ENCODE peak calls at places on chromosome 21, in seven cellular contexts. One of them, this sample, is unnamed.

GRCh38 chr21:37414292-37415253 is 48.0 kb downstream of the DYRK1A start:
- DNase-seq in heart right ventricle: no peak
- DNase-seq in fibroblast of lung: no peak
- DNase-seq in colonic mucosa: no peak
- DNase-seq in fibroblast of the aortic adventitia: no peak
- DNase-seq in thoracic aorta: no peak
- DNase-seq in AG09309: no peak
- DNase-seq in this sample: no peak

GRCh38 chr21:37767984-37768383 is 148.3 kb downstream of the KCNJ6 start:
- DNase-seq in colonic mucosa: no peak
- DNase-seq in fibroblast of lung: peak; percentile 28
- DNase-seq in thoracic aorta: no peak
- DNase-seq in AG09309: no peak
- DNase-seq in fibroblast of the aortic adventitia: peak; percentile 11
- DNase-seq in heart right ventricle: no peak
- DNase-seq in this sample: no peak

GRCh38 chr21:34865922-34866271 is 183.2 kb downstream of the RUNX1 start:
- DNase-seq in colonic mucosa: no peak
- DNase-seq in AG09309: no peak
- DNase-seq in fibroblast of the aortic adventitia: no peak
- DNase-seq in fibroblast of lung: no peak
- DNase-seq in heart right ventricle: no peak
- DNase-seq in thoracic aorta: no peak
- DNase-seq in this sample: no peak

GRCh38 chr21:36918291-36918690 is 48.2 kb downstream of the HLCS start:
- DNase-seq in fibroblast of lung: peak; percentile 54
- DNase-seq in colonic mucosa: no peak
- DNase-seq in AG09309: no peak
- DNase-seq in heart right ventricle: no peak
- DNase-seq in thoracic aorta: no peak
- DNase-seq in fibroblast of the aortic adventitia: no peak
- DNase-seq in this sample: no peak

GRCh38 chr21:34743831-34744230 is 75.0 kb downstream of the CLIC6 start:
- DNase-seq in thoracic aorta: no peak
- DNase-seq in fibroblast of lung: peak; percentile 84
- DNase-seq in AG09309: peak; percentile 88
- DNase-seq in colonic mucosa: peak; percentile 49
- DNase-seq in heart right ventricle: no peak
- DNase-seq in fibroblast of the aortic adventitia: peak; percentile 93
- DNase-seq in this sample: peak; percentile 84

GRCh38 chr21:28781602-28782274 is 210.9 kb downstream of the LTN1 start:
- DNase-seq in AG09309: no peak
- DNase-seq in fibroblast of lung: peak; percentile 66
- DNase-seq in colonic mucosa: no peak
- DNase-seq in heart right ventricle: no peak
- DNase-seq in fibroblast of the aortic adventitia: peak; percentile 61
- DNase-seq in thoracic aorta: no peak
- DNase-seq in this sample: peak; percentile 57

GRCh38 chr21:40215941-40216340 is 348.7 kb downstream of the PCP4 start:
- DNase-seq in AG09309: no peak
- DNase-seq in thoracic aorta: no peak
- DNase-seq in fibroblast of the aortic adventitia: no peak
- DNase-seq in fibroblast of lung: no peak
- DNase-seq in heart right ventricle: no peak
- DNase-seq in colonic mucosa: no peak
- DNase-seq in this sample: no peak

GRCh38 chr21:34797926-34798595 is 129.3 kb downstream of the CLIC6 start:
- DNase-seq in heart right ventricle: no peak
- DNase-seq in fibroblast of the aortic adventitia: no peak
- DNase-seq in AG09309: no peak
- DNase-seq in colonic mucosa: no peak
- DNase-seq in thoracic aorta: no peak
- DNase-seq in fibroblast of lung: no peak
- DNase-seq in this sample: no peak

GRCh38 chr21:19981938-19982337 is 1016.3 kb upstream of the NCAM2 start:
- DNase-seq in fibroblast of the aortic adventitia: no peak
- DNase-seq in AG09309: no peak
- DNase-seq in fibroblast of lung: no peak
- DNase-seq in heart right ventricle: no peak
- DNase-seq in colonic mucosa: no peak
- DNase-seq in thoracic aorta: no peak
- DNase-seq in this sample: no peak

GRCh38 chr21:17472167-17472566 is 40.7 kb upstream of the CXADR start:
- DNase-seq in fibroblast of lung: no peak
- DNase-seq in AG09309: no peak
- DNase-seq in fibroblast of the aortic adventitia: no peak
- DNase-seq in thoracic aorta: no peak
- DNase-seq in heart right ventricle: no peak
- DNase-seq in colonic mucosa: no peak
- DNase-seq in this sample: no peak

GRCh38 chr21:35491114-35491513 is 442.0 kb upstream of the RUNX1 start:
- DNase-seq in fibroblast of lung: no peak
- DNase-seq in AG09309: no peak
- DNase-seq in thoracic aorta: no peak
- DNase-seq in heart right ventricle: no peak
- DNase-seq in fibroblast of the aortic adventitia: no peak
- DNase-seq in colonic mucosa: no peak
- DNase-seq in this sample: no peak

GRCh38 chr21:46667735-46668380 is 32.4 kb downstream of the PRMT2 start:
- DNase-seq in fibroblast of the aortic adventitia: peak; percentile 31
- DNase-seq in colonic mucosa: no peak
- DNase-seq in thoracic aorta: no peak
- DNase-seq in fibroblast of lung: peak; percentile 39
- DNase-seq in AG09309: no peak
- DNase-seq in heart right ventricle: no peak
- DNase-seq in this sample: peak; percentile 30

GRCh38 chr21:39014751-39015150 is 168.5 kb downstream of the PSMG1 start:
- DNase-seq in thoracic aorta: no peak
- DNase-seq in heart right ventricle: no peak
- DNase-seq in fibroblast of lung: peak; percentile 99
- DNase-seq in AG09309: peak; percentile 92
- DNase-seq in fibroblast of the aortic adventitia: peak; percentile 97
- DNase-seq in colonic mucosa: no peak
- DNase-seq in this sample: peak; percentile 96

GRCh38 chr21:16193758-16194606 is 464.2 kb downstream of the USP25 start:
- DNase-seq in heart right ventricle: peak; percentile 48
- DNase-seq in AG09309: peak; percentile 33
- DNase-seq in colonic mucosa: peak; percentile 28
- DNase-seq in fibroblast of the aortic adventitia: peak; percentile 88
- DNase-seq in fibroblast of lung: peak; percentile 87
- DNase-seq in thoracic aorta: no peak
- DNase-seq in this sample: peak; percentile 88

GRCh38 chr21:17429936-17430335 is 82.9 kb upstream of the CXADR start:
- DNase-seq in thoracic aorta: no peak
- DNase-seq in colonic mucosa: peak; percentile 69
- DNase-seq in fibroblast of lung: no peak
- DNase-seq in heart right ventricle: no peak
- DNase-seq in AG09309: no peak
- DNase-seq in fibroblast of the aortic adventitia: no peak
- DNase-seq in this sample: no peak

GRCh38 chr21:36156815-36157670 is at the start of gene DOP1B:
- DNase-seq in thoracic aorta: no peak
- DNase-seq in fibroblast of lung: no peak
- DNase-seq in AG09309: no peak
- DNase-seq in heart right ventricle: no peak
- DNase-seq in colonic mucosa: peak; percentile 72
- DNase-seq in fibroblast of the aortic adventitia: no peak
- DNase-seq in this sample: no peak

GRCh38 chr21:38159355-38159754 is 97.4 kb upstream of the KCNJ15 start:
- DNase-seq in AG09309: peak; percentile 74
- DNase-seq in fibroblast of the aortic adventitia: peak; percentile 95
- DNase-seq in colonic mucosa: peak; percentile 61
- DNase-seq in fibroblast of lung: peak; percentile 91
- DNase-seq in heart right ventricle: peak; percentile 11
- DNase-seq in thoracic aorta: peak; percentile 18
- DNase-seq in this sample: peak; percentile 82

GRCh38 chr21:31248598-31248997 is 95.5 kb downstream of the TIAM1 start:
- DNase-seq in heart right ventricle: no peak
- DNase-seq in thoracic aorta: no peak
- DNase-seq in fibroblast of the aortic adventitia: peak; percentile 34
- DNase-seq in colonic mucosa: no peak
- DNase-seq in AG09309: no peak
- DNase-seq in fibroblast of lung: peak; percentile 67
- DNase-seq in this sample: peak; percentile 82

GRCh38 chr21:41071410-41071809 is 96.5 kb upstream of the BACE2 start:
- DNase-seq in thoracic aorta: no peak
- DNase-seq in fibroblast of the aortic adventitia: no peak
- DNase-seq in colonic mucosa: no peak
- DNase-seq in heart right ventricle: no peak
- DNase-seq in AG09309: no peak
- DNase-seq in fibroblast of lung: no peak
- DNase-seq in this sample: no peak

GRCh38 chr21:37073417-37074194 is 552 bp downstream of the TTC3 start:
- DNase-seq in AG09309: no peak
- DNase-seq in colonic mucosa: peak; percentile 67
- DNase-seq in thoracic aorta: peak; percentile 29
- DNase-seq in fibroblast of the aortic adventitia: peak; percentile 65
- DNase-seq in heart right ventricle: peak; percentile 68
- DNase-seq in fibroblast of lung: peak; percentile 46
- DNase-seq in this sample: peak; percentile 28

DNA sequence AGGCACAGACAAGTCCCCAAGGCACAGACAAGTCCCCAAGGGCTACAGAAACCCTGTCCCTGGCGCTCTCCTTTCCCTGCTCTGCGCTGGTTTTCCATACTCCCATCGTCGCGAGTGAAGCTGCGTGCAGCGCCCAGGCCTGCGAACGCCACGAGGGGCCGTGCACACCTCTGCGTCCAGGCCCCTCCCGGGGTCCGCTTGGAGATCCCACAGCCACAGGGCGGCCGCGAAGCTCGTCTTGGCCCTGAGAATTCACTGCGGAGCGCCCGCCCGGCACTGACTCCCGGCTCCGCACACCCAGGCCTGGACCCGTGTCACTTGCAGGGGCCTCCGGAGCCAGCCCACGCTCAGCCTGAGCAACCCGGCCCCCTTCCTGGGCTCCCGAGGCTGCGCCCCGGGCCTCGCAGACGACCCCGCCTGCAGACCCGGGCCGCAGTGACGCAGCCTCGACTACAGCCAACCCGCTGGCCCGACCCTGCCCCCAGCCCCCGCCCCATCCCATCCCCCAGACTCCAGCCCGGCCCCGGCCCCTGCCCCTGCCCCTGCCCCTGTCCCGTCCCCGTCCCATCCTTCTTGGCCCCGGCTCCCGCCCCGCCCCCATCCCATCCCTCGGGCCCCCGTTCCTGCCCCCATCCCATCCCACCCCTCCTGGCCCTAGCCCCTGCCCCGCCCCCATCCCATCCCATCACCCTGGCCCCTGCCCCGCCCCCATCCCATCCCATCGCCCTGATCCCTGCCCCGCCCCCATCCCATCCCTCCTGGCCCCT is 841 bp downstream of the POFUT2 start:
- DNase-seq in colonic mucosa: no peak
- DNase-seq in fibroblast of the aortic adventitia: no peak
- DNase-seq in heart right ventricle: no peak
- DNase-seq in AG09309: no peak
- DNase-seq in fibroblast of lung: no peak
- DNase-seq in thoracic aorta: no peak
- DNase-seq in this sample: no peak
- TF ChIP-seq CTCF in colonic mucosa: no peak
- TF ChIP-seq CTCF in fibroblast of the aortic adventitia: peak; percentile 4
- TF ChIP-seq CTCF in heart right ventricle: no peak
- TF ChIP-seq CTCF in AG09309: no peak
- TF ChIP-seq CTCF in fibroblast of lung: no peak
- TF ChIP-seq CTCF in thoracic aorta: no peak
- TF ChIP-seq CTCF in this sample: no peak

GRCh38 chr21:32410916-32411315 is 1.6 kb upstream of the EVA1C start:
- DNase-seq in heart right ventricle: no peak
- DNase-seq in fibroblast of lung: no peak
- DNase-seq in colonic mucosa: no peak
- DNase-seq in thoracic aorta: no peak
- DNase-seq in AG09309: no peak
- DNase-seq in fibroblast of the aortic adventitia: no peak
- DNase-seq in this sample: no peak
- H3K4me3 ChIP-seq in heart right ventricle: peak overlapping the region; percentile 72
- H3K4me3 ChIP-seq in fibroblast of lung: peak overlapping the region; percentile 76
- H3K4me3 ChIP-seq in colonic mucosa: no peak overlapping the region
- H3K4me3 ChIP-seq in thoracic aorta: peak overlapping the region; percentile 97
- H3K4me3 ChIP-seq in AG09309: no peak overlapping the region
- H3K4me3 ChIP-seq in fibroblast of the aortic adventitia: no peak overlapping the region
- H3K4me3 ChIP-seq in this sample: no peak overlapping the region

GRCh38 chr21:26773058-26773457 is 72.2 kb downstream of the ADAMTS1 start:
- DNase-seq in heart right ventricle: no peak
- DNase-seq in thoracic aorta: no peak
- DNase-seq in fibroblast of the aortic adventitia: no peak
- DNase-seq in AG09309: no peak
- DNase-seq in fibroblast of lung: no peak
- DNase-seq in colonic mucosa: no peak
- DNase-seq in this sample: no peak

GRCh38 chr21:26766826-26767325 is 78.3 kb downstream of the ADAMTS1 start:
- DNase-seq in fibroblast of lung: no peak
- DNase-seq in AG09309: no peak
- DNase-seq in fibroblast of the aortic adventitia: no peak
- DNase-seq in colonic mucosa: no peak
- DNase-seq in heart right ventricle: no peak
- DNase-seq in thoracic aorta: no peak
- DNase-seq in this sample: no peak

DNA sequence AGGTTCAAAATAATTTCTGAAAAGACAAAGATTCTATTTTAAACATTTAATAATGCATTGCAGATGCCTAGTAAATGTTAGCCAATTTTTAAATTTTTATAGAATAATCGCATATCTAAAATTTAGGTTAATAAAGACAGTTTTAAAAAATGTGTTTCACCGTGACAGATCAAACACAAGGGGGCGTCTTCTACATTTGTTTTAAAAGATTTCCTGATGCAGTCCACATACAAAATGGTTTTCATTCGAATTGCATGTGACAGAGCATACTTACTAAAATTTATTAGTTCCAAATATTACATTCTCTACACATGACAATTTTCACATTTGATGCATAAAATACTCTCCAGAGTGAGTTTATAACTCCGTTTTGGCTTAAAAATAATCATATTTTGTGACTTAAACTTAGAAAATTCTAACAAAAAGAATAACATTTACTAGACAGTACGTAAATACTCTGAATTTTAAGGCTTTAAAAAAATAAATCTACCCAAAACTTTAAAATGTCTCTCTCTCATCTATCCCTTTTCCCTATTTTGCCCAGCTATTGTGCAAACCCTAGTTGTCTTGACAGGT is 75.5 kb downstream of the ADAMTS1 start:
- DNase-seq in fibroblast of the aortic adventitia: peak; percentile 83
- DNase-seq in AG09309: no peak
- DNase-seq in thoracic aorta: no peak
- DNase-seq in fibroblast of lung: peak; percentile 84
- DNase-seq in colonic mucosa: no peak
- DNase-seq in heart right ventricle: no peak
- DNase-seq in this sample: peak; percentile 80
- TF ChIP-seq CTCF in fibroblast of the aortic adventitia: peak; percentile 60
- TF ChIP-seq CTCF in AG09309: peak; percentile 42
- TF ChIP-seq CTCF in thoracic aorta: peak; percentile 66
- TF ChIP-seq CTCF in fibroblast of lung: peak; percentile 42
- TF ChIP-seq CTCF in colonic mucosa: peak; percentile 35
- TF ChIP-seq CTCF in heart right ventricle: peak; percentile 77
- TF ChIP-seq CTCF in this sample: peak; percentile 46

GRCh38 chr21:21666689-21667088 is 668.5 kb downstream of the NCAM2 start:
- DNase-seq in heart right ventricle: no peak
- DNase-seq in fibroblast of the aortic adventitia: no peak
- DNase-seq in thoracic aorta: no peak
- DNase-seq in AG09309: no peak
- DNase-seq in fibroblast of lung: no peak
- DNase-seq in colonic mucosa: no peak
- DNase-seq in this sample: no peak
- H3K4me3 ChIP-seq in heart right ventricle: no peak overlapping the region
- H3K4me3 ChIP-seq in fibroblast of the aortic adventitia: no peak overlapping the region
- H3K4me3 ChIP-seq in thoracic aorta: no peak overlapping the region
- H3K4me3 ChIP-seq in AG09309: no peak overlapping the region
- H3K4me3 ChIP-seq in fibroblast of lung: no peak overlapping the region
- H3K4me3 ChIP-seq in colonic mucosa: no peak overlapping the region
- H3K4me3 ChIP-seq in this sample: no peak overlapping the region

GRCh38 chr21:45248893-45249381 is 38.8 kb downstream of the POFUT2 start:
- DNase-seq in heart right ventricle: no peak
- DNase-seq in colonic mucosa: no peak
- DNase-seq in thoracic aorta: no peak
- DNase-seq in fibroblast of lung: peak; percentile 25
- DNase-seq in fibroblast of the aortic adventitia: peak; percentile 58
- DNase-seq in AG09309: no peak
- DNase-seq in this sample: peak; percentile 64
- TF ChIP-seq CTCF in heart right ventricle: no peak
- TF ChIP-seq CTCF in colonic mucosa: no peak
- TF ChIP-seq CTCF in thoracic aorta: no peak
- TF ChIP-seq CTCF in fibroblast of lung: no peak
- TF ChIP-seq CTCF in fibroblast of the aortic adventitia: peak; percentile 3
- TF ChIP-seq CTCF in AG09309: peak; percentile 9
- TF ChIP-seq CTCF in this sample: peak; percentile 1

This sample was measured in cardiac fibroblast.